ENCODE peak calls at places on chromosomes 2 and 18, in four cellular contexts. G, S, L and C are unnamed samples.

GRCh38 chr2:225573603-225574002 is 174.1 kb downstream of the NYAP2 start:
- DNase-seq in L (no peak), S (no peak), G (no peak), C (no peak)

GRCh38 chr18:33022370-33022769 is 249.5 kb upstream of the KLHL14 start:
- DNase-seq in G (no peak), L (no peak), S (no peak), C (no peak)

GRCh38 chr2:95104606-95105005 is 17.0 kb downstream of the MRPS5 start:
- DNase-seq in S (no peak), G (no peak), L (no peak), C (no peak)

GRCh38 chr18:41917199-41917598 is 37.8 kb upstream of the PIK3C3 start:
- DNase-seq in S (no peak), L (no peak), G (no peak), C (no peak)

GRCh38 chr18:58091099-58091611 is 47.1 kb downstream of the NEDD4L start:
- DNase-seq in S (no peak), L (peak), G (no peak), C (no peak)

GRCh38 chr2:113910967-113911678 is 21.2 kb downstream of the ACTR3 start:
- DNase-seq in G (no peak), S (no peak), L (no peak), C (no peak)

GRCh38 chr18:22108674-22109073 is 60.7 kb upstream of the GATA6 start:
- DNase-seq in L (no peak), S (no peak), G (no peak), C (no peak)

GRCh38 chr2:121791801-121792221 is 36.4 kb downstream of the TSN start:
- DNase-seq in G (no peak), L (peak), S (no peak), C (no peak)

GRCh38 chr2:11406492-11407381 is 59.2 kb downstream of the E2F6 start:
- DNase-seq in S (peak), L (peak), G (no peak), C (no peak)

GRCh38 chr18:62625019-62625418 is 90.3 kb upstream of the PHLPP1 start:
- DNase-seq in G (no peak), S (no peak), L (peak), C (no peak)

GRCh38 chr2:148402786-148403185 is 241.8 kb upstream of the EPC2 start:
- DNase-seq in S (no peak), G (no peak), L (no peak), C (no peak)

GRCh38 chr2:35510641-35511040 is 844.9 kb upstream of the CRIM1 start:
- DNase-seq in L (peak), S (no peak), G (no peak), C (peak)

GRCh38 chr2:178419123-178419522 is 31.9 kb downstream of the PRKRA start:
- DNase-seq in G (no peak), L (no peak), S (peak), C (no peak)

GRCh38 chr18:76274470-76275289 is 220.4 kb downstream of the ZNF516 start:
- DNase-seq in L (no peak), G (peak), S (no peak), C (no peak)

GRCh38 chr2:13572466-13572865 is 855.7 kb downstream of the TRIB2 start:
- DNase-seq in G (no peak), S (no peak), L (peak), C (no peak)

GRCh38 chr2:112916145-112916571 is 5.2 kb downstream of the IL37 start:
- DNase-seq in L (no peak), S (no peak), G (no peak), C (no peak)

GRCh38 chr2:237432484-237433092 is 18.6 kb upstream of the COL6A3 start:
- DNase-seq in G (no peak), S (peak), L (peak), C (no peak)

GRCh38 chr2:3584608-3585007 is 9.5 kb downstream of the RPS7 start:
- DNase-seq in G (no peak), L (no peak), S (no peak), C (no peak)

GRCh38 chr2:238426568-238427434 is at the start of gene ASB1:
- DNase-seq in G (peak), S (peak), L (peak), C (peak)

GRCh38 chr2:214014551-214015230 is 396.2 kb upstream of the VWC2L start:
- DNase-seq in L (no peak), G (no peak), S (no peak), C (no peak)

GRCh38 chr2:215914067-215914776 is 99.1 kb downstream of the MREG start:
- DNase-seq in L (no peak), G (no peak), S (no peak), C (no peak)

GRCh38 chr2:50614056-50614455 is 417.9 kb downstream of the NRXN1 start:
- DNase-seq in G (no peak), S (no peak), L (peak), C (no peak)

GRCh38 chr2:176642074-176642473 is 372.8 kb downstream of the MTX2 start:
- DNase-seq in L (peak), S (no peak), G (no peak), C (no peak)

GRCh38 chr18:55246278-55246677 is 287.0 kb upstream of the CCDC68 start:
- DNase-seq in G (no peak), S (no peak), L (no peak), C (no peak)

GRCh38 chr18:25349131-25349925 is 2.6 kb downstream of the ZNF521 start:
- DNase-seq in L (peak), G (peak), S (no peak), C (no peak)

GRCh38 chr18:72544092-72544886 is at the start of gene CBLN2:
- DNase-seq in G (peak), S (peak), L (peak), C (no peak)

GRCh38 chr2:47344890-47345583 is 57.9 kb upstream of the MSH2 start:
- DNase-seq in L (peak), S (no peak), G (peak), C (peak)

GRCh38 chr18:48996901-48997463 is 46.2 kb upstream of the SMAD7 start:
- DNase-seq in S (peak), L (peak), G (no peak), C (peak)

GRCh38 chr2:195850764-195851163 is 193.7 kb downstream of the SLC39A10 start:
- DNase-seq in S (no peak), G (no peak), L (no peak), C (no peak)

GRCh38 chr2:30264236-30264635 is 32.9 kb downstream of the LBH start:
- DNase-seq in G (no peak), S (no peak), L (no peak), C (no peak)

GRCh38 chr2:191696001-191696400 is 18.1 kb downstream of the NABP1 start:
- DNase-seq in S (peak), G (no peak), L (peak), C (no peak)

GRCh38 chr2:230234845-230235244 is 9.3 kb downstream of the SP140 start:
- DNase-seq in S (no peak), L (peak), G (no peak), C (no peak)

GRCh38 chr18:22347624-22348511 is 69.8 kb downstream of the CTAGE1 start:
- DNase-seq in L (peak), G (no peak), S (no peak), C (no peak)

GRCh38 chr18:72672364-72673151 is 128.4 kb upstream of the CBLN2 start:
- DNase-seq in L (peak), G (peak), S (peak), C (peak)

GRCh38 chr18:58730618-58731017 is 59.4 kb downstream of the MALT1 start:
- DNase-seq in S (no peak), G (no peak), L (no peak), C (no peak)

GRCh38 chr2:45439788-45440773 is 171.0 kb downstream of the SRBD1 start:
- DNase-seq in L (peak), G (no peak), S (no peak), C (no peak)

GRCh38 chr2:222561817-222562424 is 94.0 kb downstream of the FARSB start:
- DNase-seq in G (peak), L (peak), S (peak), C (peak)

GRCh38 chr2:234885113-234885512 is 66.7 kb upstream of the SH3BP4 start:
- DNase-seq in G (no peak), L (no peak), S (no peak), C (no peak)

GRCh38 chr18:55031979-55032378 is 72.7 kb upstream of the CCDC68 start:
- DNase-seq in G (no peak), L (no peak), S (no peak), C (no peak)